ENCODE peak calls at places on chromosomes 11 and 22, in eight cellular contexts. D, J, R, Q, K, S, W and O are unnamed samples.
A peak's percentile ranks its signal among the peaks of the same experiment; 100 is the strongest.

GRCh38 chr11:75238595-75239245 is 1.9 kb upstream of the TPBGL start:
- DNase-seq in K (no peak), Q (peak; percentile 38), D (no peak), S (peak; percentile 13), W (no peak), J (no peak), R (no peak), O (no peak)

GRCh38 chr22:47409501-47410275 is 647.2 kb downstream of the TBC1D22A start:
- DNase-seq in R (no peak), Q (no peak), S (no peak), K (no peak), J (no peak), W (no peak), D (no peak), O (no peak)

GRCh38 chr11:122754553-122755322 is 83.6 kb upstream of the CRTAM start:
- DNase-seq in W (no peak), D (no peak), R (no peak), Q (peak; percentile 78), K (peak; percentile 11), S (no peak), J (no peak), O (no peak)

GRCh38 chr22:31583861-31584485 is 78.0 kb downstream of the PISD start:
- DNase-seq in W (no peak), Q (no peak), K (no peak), J (no peak), R (peak; percentile 57), D (no peak), S (no peak), O (no peak)

GRCh38 chr11:58788355-58789023 is 56.0 kb downstream of the GLYATL2 start:
- DNase-seq in R (peak; percentile 38), S (peak; percentile 66), J (no peak), D (no peak), Q (peak; percentile 70), W (peak; percentile 52), K (peak; percentile 14), O (no peak)

GRCh38 chr11:93537022-93537421 is 6.2 kb downstream of the SMCO4 start:
- DNase-seq in D (no peak), W (peak; percentile 40), R (no peak), K (no peak), Q (no peak), S (peak; percentile 52), J (no peak), O (peak; percentile 67)

GRCh38 chr11:77791301-77791700 is 29.2 kb downstream of the RSF1 start:
- DNase-seq in R (no peak), K (no peak), Q (no peak), D (no peak), S (no peak), W (no peak), J (no peak), O (no peak)

GRCh38 chr22:47151490-47151889 is 389.0 kb downstream of the TBC1D22A start:
- DNase-seq in Q (no peak), K (no peak), J (no peak), R (peak; percentile 52), D (no peak), W (no peak), S (no peak), O (no peak)

GRCh38 chr11:78741794-78742193 is 167.1 kb upstream of the NARS2 start:
- DNase-seq in Q (no peak), W (no peak), D (no peak), R (no peak), S (no peak), K (no peak), J (no peak), O (no peak)

GRCh38 chr11:101458161-101458560 is 125.6 kb downstream of the TRPC6 start:
- DNase-seq in R (peak; percentile 66), W (no peak), J (no peak), K (no peak), Q (no peak), D (no peak), S (no peak), O (no peak)

GRCh38 chr22:20021196-20022181 is 579 bp downstream of the TANGO2 start:
- DNase-seq in D (peak; percentile 85), Q (peak; percentile 68), R (peak; percentile 58), W (peak; percentile 51), J (peak; percentile 82), K (peak; percentile 42), S (peak; percentile 85), O (peak; percentile 84)

DNA sequence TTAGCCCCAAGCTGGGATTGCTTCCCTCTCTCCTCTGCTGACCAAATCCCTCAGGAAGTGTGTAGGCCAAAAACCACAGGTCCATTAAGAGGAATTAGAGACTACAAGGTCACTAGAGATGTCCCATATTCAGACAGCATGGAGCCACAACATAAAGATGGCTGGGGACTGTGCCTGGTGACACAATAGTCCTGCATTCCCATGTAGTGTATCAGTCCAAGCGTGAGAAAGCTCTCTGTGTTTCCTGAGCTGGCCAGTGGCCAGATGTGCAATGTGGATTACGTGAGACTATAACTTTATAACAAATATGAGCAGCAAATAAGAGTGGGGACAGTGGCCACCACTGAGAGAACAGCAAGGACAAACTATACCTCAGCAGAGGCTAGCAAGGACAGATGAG is 7.6 kb upstream of the MS4A10 start:
- DNase-seq in W (no peak), D (no peak), K (no peak), J (peak; percentile 64), Q (no peak), R (peak; percentile 67), S (no peak), O (peak; percentile 44)
- H3K4me1 ChIP-seq in W (no peaks in the 10 kb centered on the region), D (peaks cover 12% of the 10 kb centered on the region), K (no peaks in the 10 kb centered on the region), J (peaks cover 14% of the 10 kb centered on the region), Q (no peaks in the 10 kb centered on the region), R (peaks cover 5% of the 10 kb centered on the region), S (peaks cover 15% of the 10 kb centered on the region), O (peaks cover 18% of the 10 kb centered on the region)

GRCh38 chr11:128517457-128518230 is 69.7 kb downstream of the ETS1 start:
- DNase-seq in W (no peak), J (no peak), Q (no peak), D (no peak), S (no peak), R (peak; percentile 72), K (no peak), O (no peak)
- H3K27ac ChIP-seq in W (no peak overlapping the region), J (peak overlapping the region; percentile 96), Q (no peak overlapping the region), D (peak overlapping the region; percentile 95), S (peak overlapping the region; percentile 93), R (peak overlapping the region; percentile 99), K (peak overlapping the region; percentile 88), O (peak overlapping the region; percentile 96)

GRCh38 chr11:56817661-56818060 is 69.2 kb upstream of the OR9G4 start:
- DNase-seq in D (no peak), W (no peak), Q (no peak), R (no peak), J (no peak), S (no peak), K (peak; percentile 30), O (no peak)

GRCh38 chr11:56819916-56820315 is 71.4 kb upstream of the OR9G4 start:
- DNase-seq in Q (no peak), S (no peak), K (no peak), R (peak; percentile 17), W (no peak), D (no peak), J (no peak), O (no peak)

DNA sequence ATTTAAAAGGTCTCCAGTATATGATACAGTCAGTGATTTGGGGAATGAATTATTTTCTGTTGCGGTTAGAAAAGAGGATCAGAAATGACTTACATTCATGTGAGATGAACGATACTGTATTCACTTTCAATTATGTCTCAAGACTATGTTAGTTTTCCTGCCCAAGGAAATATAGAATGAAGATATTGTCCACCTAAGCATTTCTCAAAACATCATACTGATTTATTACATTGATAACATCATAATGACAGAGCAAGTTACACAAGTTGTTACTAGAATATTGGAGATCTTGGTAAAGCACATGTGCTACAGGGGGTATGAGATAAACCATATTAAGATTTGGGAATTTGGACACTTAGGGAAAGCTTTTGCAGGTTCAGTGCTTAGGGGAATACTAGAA is 67.8 kb upstream of the OR9G4 start:
- DNase-seq in D (no peak), K (no peak), J (no peak), Q (no peak), R (no peak), W (no peak), S (no peak), O (no peak)
- TF ChIP-seq CTCF in D (no peak), K (no peak), J (no peak), Q (no peak), R (no peak), W (no peak), S (no peak), O (no peak)

GRCh38 chr22:29117799-29118477 is 45.1 kb downstream of the KREMEN1 start:
- DNase-seq in D (no peak), J (no peak), R (peak; percentile 28), W (no peak), Q (no peak), S (no peak), K (no peak), O (no peak)
- H3K4me1 ChIP-seq in D (peaks cover 3% of the 10 kb centered on the region), J (peaks cover 13% of the 10 kb centered on the region), R (no peaks in the 10 kb centered on the region), W (no peaks in the 10 kb centered on the region), Q (no peaks in the 10 kb centered on the region), S (peaks cover 17% of the 10 kb centered on the region), K (no peaks in the 10 kb centered on the region), O (no peaks in the 10 kb centered on the region)